ENCODE peak calls at places on chromosomes 13 and 19, in four cellular contexts. A, S, R and Z are unnamed samples.

GRCh38 chr13:37068962-37069361 is 9.5 kb upstream of the SUPT20H start:
- DNase-seq in A (no peak), S (peak), R (no peak), Z (peak)

GRCh38 chr13:106736941-106737340 is 169.0 kb upstream of the ARGLU1 start:
- DNase-seq in A (no peak), R (no peak), S (no peak), Z (no peak)

GRCh38 chr13:56861472-56861871 is 279.2 kb upstream of the PRR20A start:
- DNase-seq in S (no peak), A (no peak), R (no peak), Z (no peak)

GRCh38 chr19:6719992-6720368 is 470 bp downstream of the C3 start:
- DNase-seq in R (peak), S (no peak), A (no peak), Z (no peak)

GRCh38 chr13:79901336-79901735 is 420.4 kb downstream of the NDFIP2 start:
- DNase-seq in A (no peak), S (peak), R (no peak), Z (peak)

GRCh38 chr13:74450525-74450845 is 316.3 kb upstream of the KLF12 start:
- DNase-seq in A (no peak), S (no peak), R (no peak), Z (no peak)

GRCh38 chr13:113639661-113640262 is 18.2 kb downstream of the ATP4B start:
- DNase-seq in S (no peak), R (no peak), A (no peak), Z (no peak)

GRCh38 chr19:58543826-58544590 is at the start of gene TRIM28:
- DNase-seq in S (peak), A (peak), R (peak), Z (peak)

GRCh38 chr13:86585826-86586225 is 786.6 kb upstream of the SLITRK6 start:
- DNase-seq in S (peak), A (no peak), R (no peak), Z (peak)